ENCODE peak calls at places on chromosome 17, in seven cellular contexts. D is Peyer's patch, B is tibial artery, E is HFF-Myc, K is NB4, P is ascending aorta, V is psoas muscle. L is an unnamed sample.

GRCh38 chr17:7502987-7503386 is 18.8 kb downstream of the POLR2A start:
- DNase-seq in V (no peak), D (no peak), E (no peak), B (no peak), P (no peak), K (no peak), L (no peak)

GRCh38 chr17:32722733-32723132 is 154.2 kb downstream of the MYO1D start:
- DNase-seq in K (no peak), V (no peak), B (no peak), D (no peak), E (no peak), P (no peak), L (no peak)

GRCh38 chr17:78723001-78723796 is 58.9 kb downstream of the CYTH1 start:
- DNase-seq in D (no peak), K (no peak), B (no peak), E (no peak), P (no peak), V (peak; percentile 45), L (no peak)

GRCh38 chr17:48878920-48879898 is 13.4 kb upstream of the ATP5MC1 start:
- DNase-seq in B (no peak), V (no peak), D (peak; percentile 37), P (no peak), K (peak; percentile 77), E (peak; percentile 58), L (peak; percentile 61)

GRCh38 chr17:16215965-16216316 is 607 bp upstream of the NCOR1 start:
- DNase-seq in D (peak; percentile 47), K (peak; percentile 96), V (no peak), B (peak; percentile 71), E (no peak), P (no peak), L (no peak)

GRCh38 chr17:73768691-73769090 is 124.4 kb upstream of the SDK2 start:
- DNase-seq in B (no peak), P (no peak), E (no peak), D (no peak), V (no peak), K (no peak), L (no peak)

GRCh38 chr17:47862621-47863440 is 11.9 kb upstream of the SP6 start:
- DNase-seq in E (peak; percentile 26), P (no peak), V (no peak), D (no peak), B (no peak), K (no peak), L (no peak)

GRCh38 chr17:56777859-56778258 is 55.9 kb downstream of the C17orf67 start:
- DNase-seq in P (no peak), D (no peak), K (no peak), V (peak; percentile 18), B (no peak), E (no peak), L (no peak)

GRCh38 chr17:27819171-27819544 is 18.8 kb upstream of the NOS2 start:
- DNase-seq in K (no peak), E (no peak), V (no peak), D (no peak), B (no peak), P (no peak), L (no peak)

GRCh38 chr17:77376795-77377751 is 236.3 kb downstream of the SEC14L1 start:
- DNase-seq in K (no peak), P (no peak), B (peak; percentile 82), E (no peak), D (no peak), V (no peak), L (no peak)

GRCh38 chr17:7835818-7836595 is 2.0 kb downstream of the KDM6B start:
- DNase-seq in B (peak; percentile 86), K (peak; percentile 64), E (no peak), V (peak; percentile 71), D (peak; percentile 74), P (peak; percentile 83), L (no peak)

GRCh38 chr17:40862985-40863733 is 3.9 kb downstream of the KRT12 start:
- DNase-seq in B (no peak), E (no peak), P (no peak), V (no peak), K (no peak), D (no peak), L (no peak)

GRCh38 chr17:4899341-4900230 is at the start of gene C17orf107:
- DNase-seq in K (peak; percentile 21), V (peak; percentile 78), E (peak; percentile 51), B (peak; percentile 88), D (peak; percentile 89), P (peak; percentile 95), L (peak; percentile 23)

GRCh38 chr17:50169121-50169764 is 3.4 kb downstream of the SGCA start:
- DNase-seq in B (no peak), E (no peak), V (peak; percentile 41), K (peak; percentile 76), D (peak; percentile 62), P (no peak), L (peak; percentile 43)

GRCh38 chr17:75594499-75595283 is 7.1 kb downstream of the MYO15B start:
- DNase-seq in P (no peak), K (no peak), B (peak; percentile 63), V (no peak), E (no peak), D (no peak), L (no peak)

GRCh38 chr17:6910987-6911603 is 79.6 kb upstream of the TEKT1 start:
- DNase-seq in E (peak; percentile 15), K (peak; percentile 48), V (no peak), D (no peak), B (no peak), P (no peak), L (peak; percentile 31)

GRCh38 chr17:43528319-43528987 is 17.7 kb downstream of the ETV4 start:
- DNase-seq in E (no peak), D (no peak), B (no peak), P (no peak), K (no peak), V (peak; percentile 45), L (no peak)

GRCh38 chr17:58268326-58268725 is 12.4 kb downstream of the MPO start:
- DNase-seq in P (peak; percentile 42), D (peak; percentile 6), V (no peak), B (no peak), K (no peak), E (no peak), L (no peak)

GRCh38 chr17:69485901-69486643 is 71.6 kb downstream of the MAP2K6 start:
- DNase-seq in D (no peak), P (no peak), B (no peak), E (no peak), V (no peak), K (no peak), L (no peak)

GRCh38 chr17:46977750-46978488 is 1.1 kb downstream of the RPRML start:
- DNase-seq in D (no peak), B (no peak), E (no peak), V (no peak), P (no peak), K (no peak), L (no peak)

DNA sequence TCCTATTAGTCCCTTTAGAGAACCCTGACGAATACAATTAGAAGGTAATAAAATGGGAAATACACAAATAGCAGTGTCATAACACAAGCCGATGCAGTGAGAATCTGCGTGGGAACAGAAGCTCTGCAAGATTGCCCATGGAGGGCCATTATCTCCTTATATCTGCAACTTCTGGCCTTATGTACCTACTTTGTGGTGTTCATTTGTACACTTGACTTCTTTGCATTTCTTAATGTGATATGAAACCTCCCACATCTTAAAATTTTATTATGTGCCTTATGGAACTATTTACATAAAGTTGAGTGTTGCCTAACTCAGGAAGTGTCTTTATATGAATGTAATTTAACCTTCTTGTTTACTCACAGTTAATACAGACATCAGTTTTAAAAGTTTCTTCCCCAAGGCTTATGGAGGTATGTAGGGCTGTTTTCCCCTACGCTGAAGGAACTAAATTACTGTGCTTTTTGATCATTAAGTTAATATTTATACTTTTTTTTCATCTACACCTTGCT is 10.1 kb upstream of the TANC2 start:
- DNase-seq in D (no peak), P (no peak), E (no peak), V (no peak), B (no peak), K (no peak), L (no peak)
- H3K4me3 ChIP-seq in D (no peak overlapping the region), P (no peak overlapping the region), E (no peak overlapping the region), V (no peak overlapping the region), B (no peak overlapping the region), K (no peak overlapping the region), L (no peak overlapping the region)

GRCh38 chr17:21377821-21378396 is 1.8 kb downstream of the KCNJ12 start:
- DNase-seq in P (no peak), B (no peak), V (no peak), D (no peak), K (no peak), E (no peak), L (no peak)
- TF ChIP-seq CTCF in P (no peak), B (no peak), V (no peak), D (no peak), K (no peak), E (no peak), L (peak; percentile 3)

GRCh38 chr17:79948918-79949645 is 86.6 kb downstream of the TBC1D16 start:
- DNase-seq in P (peak; percentile 46), D (no peak), E (no peak), V (no peak), B (peak; percentile 64), K (peak; percentile 1), L (no peak)

GRCh38 chr17:79949646-79950292 is 85.9 kb downstream of the TBC1D16 start:
- DNase-seq in P (peak; percentile 53), K (peak; percentile 65), V (no peak), E (no peak), B (peak; percentile 55), D (no peak), L (no peak)

GRCh38 chr17:79951361-79952264 is 84.1 kb downstream of the TBC1D16 start:
- DNase-seq in P (peak; percentile 77), V (no peak), B (peak; percentile 76), K (peak; percentile 20), E (peak; percentile 30), D (no peak), L (peak; percentile 92)

GRCh38 chr17:79950711-79951110 is 85.0 kb downstream of the TBC1D16 start:
- DNase-seq in B (peak; percentile 50), V (no peak), D (no peak), E (no peak), P (peak; percentile 57), K (no peak), L (no peak)

GRCh38 chr17:79950306-79950705 is 85.4 kb downstream of the TBC1D16 start:
- DNase-seq in K (no peak), D (no peak), B (peak; percentile 63), E (no peak), V (no peak), P (peak; percentile 58), L (no peak)
- H3K4me3 ChIP-seq in K (no peak overlapping the region), D (no peak overlapping the region), B (no peak overlapping the region), E (no peak overlapping the region), V (no peak overlapping the region), P (no peak overlapping the region), L (no peak overlapping the region)

GRCh38 chr17:15134363-15134762 is 130.8 kb downstream of the PMP22 start:
- DNase-seq in P (no peak), E (no peak), D (no peak), K (no peak), V (no peak), B (no peak), L (no peak)

GRCh38 chr17:15133826-15134225 is 131.3 kb downstream of the PMP22 start:
- DNase-seq in K (no peak), P (no peak), B (no peak), E (no peak), V (no peak), D (no peak), L (no peak)

DNA sequence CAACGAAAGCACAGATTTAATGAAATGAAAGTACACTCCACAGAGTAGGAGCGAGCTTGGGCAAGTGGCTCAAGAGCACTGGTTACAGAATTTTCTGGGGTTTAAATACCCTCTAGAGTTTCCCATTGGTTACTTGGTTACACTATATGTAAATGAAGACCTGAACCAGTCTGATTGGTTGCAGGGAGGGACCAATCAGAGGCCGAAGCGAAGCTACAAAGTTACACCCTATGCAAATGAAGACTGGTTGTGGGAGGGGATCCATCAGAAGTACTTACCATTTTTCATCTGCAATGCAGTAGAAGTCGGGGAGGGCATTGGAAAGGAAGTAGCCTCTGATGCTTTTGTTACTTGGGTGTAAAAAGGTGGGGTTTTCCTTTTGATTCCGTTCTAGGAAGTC is 132.0 kb downstream of the PMP22 start:
- DNase-seq in D (no peak), K (no peak), B (no peak), E (no peak), P (no peak), V (no peak), L (no peak)
- TF ChIP-seq CTCF in D (no peak), K (no peak), B (no peak), E (no peak), P (no peak), V (no peak), L (no peak)